ENCODE peak calls at places on chromosomes 16 and 17, in seven cellular contexts. J is lower lobe of right lung, Z is heart right ventricle, I is transverse colon, O is caudate nucleus, R is heart left ventricle, Y is AG04450. Q is an unnamed sample.

GRCh38 chr17:36493956-36494355 is 7.5 kb downstream of the ZNHIT3 start:
- DNase-seq in Y (no peak), O (no peak), Z (no peak), R (no peak), I (no peak), J (no peak), Q (no peak)

GRCh38 chr16:66359012-66359411 is 7.5 kb upstream of the CDH5 start:
- DNase-seq in J (no peak), Z (no peak), R (no peak), O (no peak), I (no peak), Y (no peak), Q (no peak)

GRCh38 chr16:48393843-48394703 is 8.9 kb upstream of the SIAH1 start:
- DNase-seq in R (no peak), Y (no peak), O (peak; percentile 54), Z (no peak), J (no peak), I (no peak), Q (peak; percentile 71)

GRCh38 chr17:15121426-15121825 is 143.7 kb downstream of the PMP22 start:
- DNase-seq in I (no peak), R (no peak), J (no peak), Y (no peak), O (no peak), Z (no peak), Q (no peak)

GRCh38 chr16:27264151-27264550 is 4.4 kb downstream of the NSMCE1 start:
- DNase-seq in R (no peak), O (no peak), J (no peak), Z (no peak), Y (no peak), I (no peak), Q (no peak)

GRCh38 chr17:74760404-74761105 is 12.1 kb downstream of the NHERF1 start:
- DNase-seq in Y (no peak), I (no peak), O (no peak), J (no peak), Z (no peak), R (no peak), Q (peak; percentile 44)

GRCh38 chr17:30336369-30337171 is 2.7 kb upstream of the TMIGD1 start:
- DNase-seq in J (no peak), Y (no peak), O (no peak), I (peak; percentile 74), R (no peak), Z (peak; percentile 9), Q (no peak)

GRCh38 chr17:67280279-67280678 is 35.3 kb upstream of the HELZ start:
- DNase-seq in R (peak; percentile 35), O (no peak), Y (no peak), Z (peak; percentile 32), I (no peak), J (no peak), Q (no peak)

GRCh38 chr16:29007865-29008593 is 23.2 kb downstream of the LAT start:
- DNase-seq in O (no peak), J (no peak), Y (peak; percentile 50), I (no peak), Z (no peak), R (no peak), Q (no peak)

GRCh38 chr17:15782809-15783208 is 50.7 kb downstream of the TBC1D26 start:
- DNase-seq in R (peak; percentile 62), J (peak; percentile 78), I (peak; percentile 59), Y (no peak), O (no peak), Z (peak; percentile 68), Q (no peak)

GRCh38 chr16:53504665-53505064 is 1.7 kb upstream of the AKTIP start:
- DNase-seq in I (no peak), J (no peak), R (no peak), Z (no peak), O (no peak), Y (no peak), Q (no peak)

GRCh38 chr17:37079735-37080134 is 131.0 kb downstream of the AATF start:
- DNase-seq in Y (no peak), J (no peak), O (no peak), Z (no peak), R (no peak), I (no peak), Q (no peak)

GRCh38 chr16:8889893-8890548 is 7.9 kb downstream of the LITAFD start:
- DNase-seq in Y (no peak), O (no peak), J (peak; percentile 13), R (no peak), I (no peak), Z (no peak), Q (no peak)

GRCh38 chr16:57987441-57988177 is 12.9 kb downstream of the ZNF319 start:
- DNase-seq in R (no peak), J (peak; percentile 18), Z (no peak), Y (no peak), I (no peak), O (no peak), Q (no peak)

GRCh38 chr17:77118251-77118928 is 22.4 kb upstream of the SEC14L1 start:
- DNase-seq in R (peak; percentile 54), O (peak; percentile 68), Z (peak; percentile 35), Y (no peak), J (no peak), I (no peak), Q (no peak)

GRCh38 chr17:41492771-41493170 is 3.1 kb upstream of the KRT36 start:
- DNase-seq in Z (peak; percentile 27), J (no peak), I (peak; percentile 32), R (peak; percentile 34), O (no peak), Y (no peak), Q (no peak)

GRCh38 chr17:63275318-63275967 is 170.7 kb downstream of the CYB561 start:
- DNase-seq in Z (no peak), I (no peak), O (no peak), J (no peak), Y (peak; percentile 81), R (no peak), Q (no peak)

GRCh38 chr16:80619824-80620223 is 79.0 kb downstream of the DYNLRB2 start:
- DNase-seq in Z (no peak), I (no peak), J (no peak), R (no peak), Y (no peak), O (no peak), Q (no peak)

GRCh38 chr17:80446645-80447405 is 29.6 kb downstream of the NPTX1 start:
- DNase-seq in J (no peak), R (no peak), Z (no peak), Y (no peak), O (no peak), I (no peak), Q (no peak)

GRCh38 chr16:58732545-58733247 is 1.4 kb downstream of the GOT2 start:
- DNase-seq in Z (no peak), J (no peak), O (no peak), Y (no peak), R (no peak), I (no peak), Q (no peak)

GRCh38 chr17:42087736-42088705 is 10.3 kb downstream of the ZNF385C start:
- DNase-seq in O (no peak), Z (no peak), Y (no peak), I (no peak), R (no peak), J (no peak), Q (no peak)

GRCh38 chr17:52159159-52159809 is 770 bp upstream of the CA10 start:
- DNase-seq in R (no peak), Z (no peak), Y (no peak), J (no peak), I (no peak), O (no peak), Q (no peak)

GRCh38 chr17:59131131-59131530 is 23.9 kb downstream of the SKA2 start:
- DNase-seq in O (no peak), I (no peak), Y (no peak), J (no peak), Z (no peak), R (no peak), Q (no peak)

GRCh38 chr17:81325057-81325973 is 30.2 kb upstream of the SLC38A10 start:
- DNase-seq in Y (no peak), Z (no peak), O (no peak), R (no peak), J (no peak), I (no peak), Q (no peak)

GRCh38 chr17:57941384-57942370 is 13.5 kb downstream of the CUEDC1 start:
- DNase-seq in Z (no peak), I (no peak), R (no peak), O (no peak), Y (no peak), J (no peak), Q (no peak)

GRCh38 chr16:85798283-85798776 is 1.0 kb downstream of the EMC8 start:
- DNase-seq in R (no peak), Y (no peak), I (no peak), Z (no peak), J (no peak), O (no peak), Q (no peak)
- H3K27ac ChIP-seq in R (peak overlapping the region; percentile 98), Y (no peak overlapping the region), I (peak overlapping the region; percentile 99), Z (peak overlapping the region; percentile 97), J (peak overlapping the region; percentile 96), O (no peak overlapping the region), Q (peak overlapping the region; percentile 60)

GRCh38 chr17:924711-925480 is 54.7 kb downstream of the NXN start:
- DNase-seq in I (no peak), R (no peak), Z (no peak), Y (no peak), J (no peak), O (no peak), Q (no peak)

GRCh38 chr17:923633-924032 is 55.9 kb downstream of the NXN start:
- DNase-seq in R (no peak), J (no peak), I (no peak), Y (no peak), O (no peak), Z (no peak), Q (no peak)

GRCh38 chr17:918102-918740 is 61.4 kb downstream of the NXN start:
- DNase-seq in I (no peak), Y (no peak), R (peak; percentile 37), J (peak; percentile 32), Z (peak; percentile 39), O (no peak), Q (no peak)

GRCh38 chr17:920190-920589 is 59.4 kb downstream of the NXN start:
- DNase-seq in I (no peak), Y (no peak), J (no peak), Z (no peak), R (no peak), O (no peak), Q (no peak)

DNA sequence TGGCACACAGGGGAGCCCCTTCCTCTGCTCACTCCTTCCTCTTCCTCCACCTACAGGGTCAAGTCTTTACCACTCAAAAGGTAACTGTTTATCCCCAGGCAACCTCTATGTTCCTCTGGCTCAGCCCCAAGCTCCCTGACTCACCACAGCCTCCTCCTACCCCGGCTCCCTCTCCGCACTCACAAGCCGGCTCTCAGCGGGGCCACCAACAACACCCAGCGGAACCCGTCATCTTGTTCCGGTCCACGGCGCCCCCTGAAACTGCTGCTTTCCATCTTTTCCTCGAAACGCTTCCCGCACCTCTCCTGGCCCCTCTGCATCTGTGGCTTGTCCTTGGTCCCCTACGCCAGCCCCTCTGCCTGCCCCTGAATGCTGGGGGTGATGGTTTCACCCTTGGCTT is 58.4 kb downstream of the NXN start:
- DNase-seq in I (no peak), Y (no peak), J (no peak), R (no peak), Z (no peak), O (no peak), Q (no peak)
- H3K27ac ChIP-seq in I (no peak overlapping the region), Y (no peak overlapping the region), J (no peak overlapping the region), R (no peak overlapping the region), Z (no peak overlapping the region), O (no peak overlapping the region), Q (no peak overlapping the region)

GRCh38 chr16:10261077-10261476 is 78.8 kb upstream of the GRIN2A start:
- DNase-seq in R (no peak), Y (no peak), O (no peak), I (no peak), J (no peak), Z (no peak), Q (no peak)
- H3K27ac ChIP-seq in R (no peak overlapping the region), Y (no peak overlapping the region), O (no peak overlapping the region), I (no peak overlapping the region), J (no peak overlapping the region), Z (no peak overlapping the region), Q (no peak overlapping the region)

GRCh38 chr17:7888184-7888920 is at the start of gene CHD3:
- DNase-seq in Y (no peak), I (peak; percentile 45), R (no peak), Z (no peak), O (no peak), J (no peak), Q (no peak)
- H3K27ac ChIP-seq in Y (peak within 1 kb of the TSS; percentile 77), I (peak within 1 kb of the TSS; percentile 95), R (peak within 1 kb of the TSS; percentile 89), Z (peak within 1 kb of the TSS; percentile 95), O (peak within 1 kb of the TSS; percentile 89), J (peak within 1 kb of the TSS; percentile 92), Q (peak within 1 kb of the TSS; percentile 65)